ENCODE peak calls at places on chromosomes 6 and 20, in ten cellular contexts. J, E, N, K, Z, O, H, P, I and T are unnamed samples.

GRCh38 chr6:126724821-126725220 is 384.9 kb downstream of the CENPW start:
- DNase-seq in J (no peak), E (no peak), N (no peak), K (no peak), Z (no peak), O (no peak), H (no peak), P (no peak), I (no peak), T (no peak)

GRCh38 chr6:168131464-168132415 is 52.7 kb upstream of the FRMD1 start:
- DNase-seq in J (no peak), E (no peak), N (no peak), K (peak), Z (peak), O (peak), H (peak), P (no peak), I (no peak), T (no peak)

GRCh38 chr6:139597781-139598368 is 223.4 kb upstream of the CITED2 start:
- DNase-seq in J (no peak), E (peak), N (no peak), K (peak), Z (no peak), O (peak), H (no peak), P (no peak), I (no peak), T (peak)

GRCh38 chr6:35400901-35401311 is 51.2 kb upstream of the FANCE start:
- DNase-seq in J (no peak), E (no peak), N (no peak), K (peak), Z (no peak), O (peak), H (no peak), P (no peak), I (no peak), T (no peak)

GRCh38 chr6:75855047-75855446 is 106.0 kb downstream of the MYO6 start:
- DNase-seq in J (no peak), E (peak), N (no peak), K (peak), Z (peak), O (peak), H (peak), P (peak), I (no peak), T (no peak)

GRCh38 chr6:5173862-5174643 is 86.7 kb downstream of the LYRM4 start:
- DNase-seq in J (peak), E (no peak), N (no peak), K (no peak), Z (peak), O (no peak), H (no peak), P (no peak), I (peak), T (no peak)

GRCh38 chr20:5557123-5557522 is 193.1 kb upstream of the SHLD1 start:
- DNase-seq in J (peak), E (peak), N (no peak), K (peak), Z (peak), O (peak), H (peak), P (peak), I (peak), T (no peak)

GRCh38 chr6:7260291-7261029 is 52.5 kb downstream of the SSR1 start:
- DNase-seq in J (no peak), E (no peak), N (no peak), K (no peak), Z (no peak), O (no peak), H (no peak), P (no peak), I (no peak), T (no peak)

GRCh38 chr6:18186033-18186432 is 30.8 kb downstream of the KDM1B start:
- DNase-seq in J (no peak), E (no peak), N (no peak), K (no peak), Z (no peak), O (no peak), H (no peak), P (no peak), I (no peak), T (no peak)

GRCh38 chr6:408599-409102 is 17.1 kb downstream of the IRF4 start:
- DNase-seq in J (no peak), E (no peak), N (no peak), K (no peak), Z (peak), O (peak), H (peak), P (peak), I (no peak), T (no peak)

GRCh38 chr6:52815167-52816092 is 11.8 kb upstream of the GSTA1 start:
- DNase-seq in J (peak), E (peak), N (no peak), K (peak), Z (peak), O (peak), H (peak), P (peak), I (peak), T (peak)

GRCh38 chr20:16530201-16530681 is 43.0 kb downstream of the KIF16B start:
- DNase-seq in J (no peak), E (no peak), N (no peak), K (peak), Z (no peak), O (peak), H (no peak), P (no peak), I (no peak), T (no peak)

GRCh38 chr6:32973144-32973854 is 4.9 kb downstream of the BRD2 start:
- DNase-seq in J (peak), E (no peak), N (no peak), K (peak), Z (peak), O (peak), H (peak), P (peak), I (peak), T (no peak)

GRCh38 chr6:33728438-33728837 is 16.9 kb upstream of the UQCC2 start:
- DNase-seq in J (no peak), E (no peak), N (no peak), K (no peak), Z (no peak), O (no peak), H (no peak), P (no peak), I (no peak), T (no peak)

GRCh38 chr6:131663578-131664165 is 26.6 kb downstream of the ENPP3 start:
- DNase-seq in J (no peak), E (no peak), N (no peak), K (no peak), Z (no peak), O (no peak), H (no peak), P (no peak), I (no peak), T (no peak)

GRCh38 chr6:89468998-89469397 is 36.0 kb downstream of the ANKRD6 start:
- DNase-seq in J (no peak), E (no peak), N (no peak), K (no peak), Z (no peak), O (no peak), H (no peak), P (no peak), I (no peak), T (no peak)

GRCh38 chr6:3737149-3737830 is 14.2 kb downstream of the PXDC1 start:
- DNase-seq in J (no peak), E (no peak), N (no peak), K (no peak), Z (no peak), O (no peak), H (peak), P (no peak), I (no peak), T (no peak)

GRCh38 chr20:59778615-59779200 is 154.7 kb downstream of the SYCP2 start:
- DNase-seq in J (no peak), E (no peak), N (no peak), K (peak), Z (peak), O (no peak), H (no peak), P (no peak), I (no peak), T (no peak)

GRCh38 chr20:25356294-25356933 is 34.2 kb downstream of the ABHD12 start:
- DNase-seq in J (no peak), E (no peak), N (no peak), K (no peak), Z (no peak), O (no peak), H (peak), P (no peak), I (no peak), T (no peak)

GRCh38 chr20:57656252-57656820 is 36.1 kb upstream of the ZBP1 start:
- DNase-seq in J (no peak), E (no peak), N (no peak), K (peak), Z (no peak), O (no peak), H (peak), P (no peak), I (no peak), T (no peak)

GRCh38 chr6:34919651-34920050 is 30.6 kb downstream of the ANKS1A start:
- DNase-seq in J (no peak), E (no peak), N (no peak), K (no peak), Z (no peak), O (no peak), H (no peak), P (no peak), I (no peak), T (no peak)

GRCh38 chr20:2042400-2042799 is 48.5 kb upstream of the PDYN start:
- DNase-seq in J (no peak), E (no peak), N (no peak), K (no peak), Z (no peak), O (no peak), H (no peak), P (no peak), I (no peak), T (no peak)

GRCh38 chr6:169933251-169933821 is 181.9 kb downstream of the ERMARD start:
- DNase-seq in J (no peak), E (no peak), N (no peak), K (peak), Z (peak), O (no peak), H (no peak), P (no peak), I (no peak), T (no peak)

GRCh38 chr20:58268936-58269619 is 40.4 kb upstream of the RAB22A start:
- DNase-seq in J (no peak), E (no peak), N (no peak), K (no peak), Z (no peak), O (no peak), H (no peak), P (no peak), I (no peak), T (no peak)

GRCh38 chr6:144353871-144354314 is 68.8 kb downstream of the UTRN start:
- DNase-seq in J (no peak), E (no peak), N (no peak), K (no peak), Z (no peak), O (no peak), H (no peak), P (no peak), I (no peak), T (no peak)

GRCh38 chr20:63554361-63555278 is 661 bp downstream of the FNDC11 start:
- DNase-seq in J (no peak), E (no peak), N (no peak), K (no peak), Z (no peak), O (no peak), H (no peak), P (no peak), I (no peak), T (no peak)

GRCh38 chr6:132813173-132813856 is 1.1 kb upstream of the RPS12 start:
- DNase-seq in J (peak), E (no peak), N (peak), K (no peak), Z (peak), O (peak), H (peak), P (no peak), I (peak), T (no peak)

GRCh38 chr20:3101737-3102574 is 17.4 kb upstream of the AVP start:
- DNase-seq in J (peak), E (no peak), N (no peak), K (no peak), Z (no peak), O (no peak), H (no peak), P (no peak), I (peak), T (no peak)

GRCh38 chr20:5780233-5781217 is 30.3 kb downstream of the SHLD1 start:
- DNase-seq in J (no peak), E (no peak), N (no peak), K (no peak), Z (no peak), O (no peak), H (no peak), P (no peak), I (no peak), T (no peak)